ENCODE peak calls at places on chromosomes 5 and 9, in six cellular contexts. One of them, this sample, is unnamed.

GRCh38 chr5:111735829-111736228 is 21.2 kb downstream of the NREP start:
- DNase-seq in stomach: no peak
- DNase-seq in spleen: no peak
- DNase-seq in HCT116: no peak
- DNase-seq in body of pancreas: no peak
- DNase-seq in gastrocnemius medialis: peak; percentile 70
- DNase-seq in this sample: peak; percentile 23

GRCh38 chr5:172133359-172134029 is 54.5 kb downstream of the STK10 start:
- DNase-seq in stomach: no peak
- DNase-seq in spleen: peak; percentile 84
- DNase-seq in HCT116: no peak
- DNase-seq in body of pancreas: no peak
- DNase-seq in gastrocnemius medialis: no peak
- DNase-seq in this sample: peak; percentile 14

GRCh38 chr9:107367727-107368502 is 84.8 kb downstream of the RAD23B start:
- DNase-seq in stomach: no peak
- DNase-seq in spleen: no peak
- DNase-seq in HCT116: no peak
- DNase-seq in body of pancreas: no peak
- DNase-seq in gastrocnemius medialis: no peak
- DNase-seq in this sample: no peak

GRCh38 chr5:93428868-93429267 is 152.2 kb downstream of the NR2F1-AS1 start:
- DNase-seq in stomach: no peak
- DNase-seq in spleen: no peak
- DNase-seq in HCT116: no peak
- DNase-seq in body of pancreas: no peak
- DNase-seq in gastrocnemius medialis: no peak
- DNase-seq in this sample: no peak

GRCh38 chr5:132815454-132815853 is 2.4 kb downstream of the SOWAHA start:
- DNase-seq in stomach: no peak
- DNase-seq in spleen: no peak
- DNase-seq in HCT116: no peak
- DNase-seq in body of pancreas: no peak
- DNase-seq in gastrocnemius medialis: no peak
- DNase-seq in this sample: no peak

GRCh38 chr5:131211669-131212068 is 40.9 kb downstream of the LYRM7 start:
- DNase-seq in stomach: no peak
- DNase-seq in spleen: no peak
- DNase-seq in HCT116: no peak
- DNase-seq in body of pancreas: no peak
- DNase-seq in gastrocnemius medialis: no peak
- DNase-seq in this sample: no peak

GRCh38 chr9:68932458-68932857 is 81.5 kb downstream of the PRKACG start:
- DNase-seq in stomach: no peak
- DNase-seq in spleen: no peak
- DNase-seq in HCT116: no peak
- DNase-seq in body of pancreas: no peak
- DNase-seq in gastrocnemius medialis: no peak
- DNase-seq in this sample: no peak

GRCh38 chr5:150641826-150642566 is 1.5 kb downstream of the SYNPO start:
- DNase-seq in stomach: no peak
- DNase-seq in spleen: no peak
- DNase-seq in HCT116: no peak
- DNase-seq in body of pancreas: no peak
- DNase-seq in gastrocnemius medialis: no peak
- DNase-seq in this sample: no peak

GRCh38 chr5:126462239-126463014 is 39.2 kb downstream of the GRAMD2B start:
- DNase-seq in stomach: no peak
- DNase-seq in spleen: no peak
- DNase-seq in HCT116: no peak
- DNase-seq in body of pancreas: no peak
- DNase-seq in gastrocnemius medialis: no peak
- DNase-seq in this sample: no peak

GRCh38 chr9:112755059-112755458 is 4.5 kb downstream of the SNX30 start:
- DNase-seq in stomach: no peak
- DNase-seq in spleen: no peak
- DNase-seq in HCT116: no peak
- DNase-seq in body of pancreas: no peak
- DNase-seq in gastrocnemius medialis: no peak
- DNase-seq in this sample: no peak

GRCh38 chr9:23492126-23493002 is 333.7 kb downstream of the ELAVL2 start:
- DNase-seq in stomach: no peak
- DNase-seq in spleen: no peak
- DNase-seq in HCT116: no peak
- DNase-seq in body of pancreas: no peak
- DNase-seq in gastrocnemius medialis: no peak
- DNase-seq in this sample: peak; percentile 6

GRCh38 chr9:97307091-97307490 is 368 bp upstream of the CCDC180 start:
- DNase-seq in stomach: peak; percentile 68
- DNase-seq in spleen: peak; percentile 85
- DNase-seq in HCT116: no peak
- DNase-seq in body of pancreas: peak; percentile 85
- DNase-seq in gastrocnemius medialis: peak; percentile 22
- DNase-seq in this sample: peak; percentile 84

GRCh38 chr9:37290881-37291485 is 131.5 kb upstream of the GRHPR start:
- DNase-seq in stomach: no peak
- DNase-seq in spleen: no peak
- DNase-seq in HCT116: peak; percentile 21
- DNase-seq in body of pancreas: no peak
- DNase-seq in gastrocnemius medialis: no peak
- DNase-seq in this sample: peak; percentile 79

GRCh38 chr5:56310711-56311204 is 77.6 kb upstream of the ANKRD55 start:
- DNase-seq in stomach: no peak
- DNase-seq in spleen: no peak
- DNase-seq in HCT116: no peak
- DNase-seq in body of pancreas: no peak
- DNase-seq in gastrocnemius medialis: no peak
- DNase-seq in this sample: peak; percentile 93

GRCh38 chr5:76371955-76372319 is 31.1 kb upstream of the IQGAP2 start:
- DNase-seq in stomach: no peak
- DNase-seq in spleen: no peak
- DNase-seq in HCT116: no peak
- DNase-seq in body of pancreas: peak; percentile 67
- DNase-seq in gastrocnemius medialis: no peak
- DNase-seq in this sample: no peak

GRCh38 chr5:139649082-139649991 is 1.2 kb downstream of the CXXC5 start:
- DNase-seq in stomach: no peak
- DNase-seq in spleen: peak; percentile 88
- DNase-seq in HCT116: no peak
- DNase-seq in body of pancreas: peak; percentile 35
- DNase-seq in gastrocnemius medialis: no peak
- DNase-seq in this sample: peak; percentile 64

GRCh38 chr5:139646912-139647391 is 1.2 kb upstream of the CXXC5 start:
- DNase-seq in stomach: no peak
- DNase-seq in spleen: peak; percentile 84
- DNase-seq in HCT116: no peak
- DNase-seq in body of pancreas: peak; percentile 35
- DNase-seq in gastrocnemius medialis: no peak
- DNase-seq in this sample: peak; percentile 69

GRCh38 chr5:139650031-139650688 is 2.0 kb downstream of the CXXC5 start:
- DNase-seq in stomach: peak; percentile 56
- DNase-seq in spleen: peak; percentile 88
- DNase-seq in HCT116: no peak
- DNase-seq in body of pancreas: peak; percentile 53
- DNase-seq in gastrocnemius medialis: no peak
- DNase-seq in this sample: peak; percentile 66

GRCh38 chr5:139647406-139648204 is 544 bp upstream of the CXXC5 start:
- DNase-seq in stomach: no peak
- DNase-seq in spleen: no peak
- DNase-seq in HCT116: no peak
- DNase-seq in body of pancreas: peak; percentile 22
- DNase-seq in gastrocnemius medialis: no peak
- DNase-seq in this sample: peak; percentile 56

DNA sequence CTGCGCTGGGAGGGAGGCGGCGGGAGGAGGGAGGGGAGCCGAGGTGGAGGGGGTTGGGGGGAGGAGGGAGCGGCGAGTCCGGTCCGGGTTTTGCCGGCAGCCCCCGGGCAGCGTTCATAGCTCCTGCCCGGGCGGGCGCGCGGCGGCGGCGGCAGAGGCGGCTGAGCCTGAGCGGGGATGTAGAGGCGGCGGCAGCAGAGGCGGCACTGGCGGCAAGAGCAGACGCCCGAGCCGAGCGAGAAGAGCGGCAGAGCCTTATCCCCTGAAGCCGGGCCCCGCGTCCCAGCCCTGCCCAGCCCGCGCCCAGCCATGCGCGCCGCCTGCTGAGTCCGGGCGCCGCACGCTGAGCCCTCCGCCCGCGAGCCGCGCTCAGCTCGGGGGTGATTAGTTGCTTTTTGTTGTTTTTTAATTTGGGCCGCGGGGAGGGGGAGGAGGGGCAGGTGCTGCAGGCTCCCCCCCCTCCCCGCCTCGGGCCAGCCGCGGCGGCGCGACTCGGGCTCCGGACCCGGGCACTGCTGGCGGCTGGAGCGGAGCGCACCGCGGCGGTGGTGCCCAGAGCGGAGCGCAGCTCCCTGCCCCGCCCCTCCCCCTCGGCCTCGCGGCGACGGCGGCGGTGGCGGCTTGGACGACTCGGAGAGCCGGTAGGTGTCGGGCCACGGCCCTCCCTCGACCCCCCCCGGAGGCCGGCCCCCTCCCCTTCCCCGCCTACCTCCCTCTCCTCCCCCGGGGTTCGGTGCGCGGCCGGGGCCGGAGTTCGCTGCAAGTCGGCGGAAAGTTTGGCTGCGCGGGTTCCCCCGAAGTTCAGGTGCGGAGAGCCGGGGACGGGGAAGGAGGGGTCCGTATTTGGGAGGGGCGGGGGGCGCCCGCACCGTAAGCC is at the start of gene CXXC5:
- DNase-seq in stomach: peak; percentile 87
- DNase-seq in spleen: peak; percentile 94
- DNase-seq in HCT116: no peak
- DNase-seq in body of pancreas: peak; percentile 91
- DNase-seq in gastrocnemius medialis: peak; percentile 71
- DNase-seq in this sample: peak; percentile 92
- TF ChIP-seq POLR2A in stomach: no peak
- TF ChIP-seq POLR2A in spleen: no peak
- TF ChIP-seq POLR2A in HCT116: no peak
- TF ChIP-seq POLR2A in body of pancreas: peak; percentile 90
- TF ChIP-seq POLR2A in gastrocnemius medialis: peak; percentile 94
- TF ChIP-seq POLR2A in this sample: peak; percentile 69

GRCh38 chr5:2550479-2550878 is 201.0 kb downstream of the IRX2 start:
- DNase-seq in stomach: no peak
- DNase-seq in spleen: no peak
- DNase-seq in HCT116: no peak
- DNase-seq in body of pancreas: no peak
- DNase-seq in gastrocnemius medialis: no peak
- DNase-seq in this sample: no peak

GRCh38 chr5:2553611-2554010 is 197.9 kb downstream of the IRX2 start:
- DNase-seq in stomach: no peak
- DNase-seq in spleen: no peak
- DNase-seq in HCT116: no peak
- DNase-seq in body of pancreas: no peak
- DNase-seq in gastrocnemius medialis: no peak
- DNase-seq in this sample: no peak

GRCh38 chr5:2546983-2547382 is 204.5 kb downstream of the IRX2 start:
- DNase-seq in stomach: no peak
- DNase-seq in spleen: no peak
- DNase-seq in HCT116: no peak
- DNase-seq in body of pancreas: no peak
- DNase-seq in gastrocnemius medialis: no peak
- DNase-seq in this sample: no peak

GRCh38 chr5:2549902-2550301 is 201.6 kb downstream of the IRX2 start:
- DNase-seq in stomach: no peak
- DNase-seq in spleen: no peak
- DNase-seq in HCT116: no peak
- DNase-seq in body of pancreas: no peak
- DNase-seq in gastrocnemius medialis: no peak
- DNase-seq in this sample: no peak

GRCh38 chr5:2549354-2549753 is 202.1 kb downstream of the IRX2 start:
- DNase-seq in stomach: no peak
- DNase-seq in spleen: no peak
- DNase-seq in HCT116: no peak
- DNase-seq in body of pancreas: no peak
- DNase-seq in gastrocnemius medialis: no peak
- DNase-seq in this sample: no peak
- TF ChIP-seq POLR2A in stomach: no peak
- TF ChIP-seq POLR2A in spleen: no peak
- TF ChIP-seq POLR2A in HCT116: no peak
- TF ChIP-seq POLR2A in body of pancreas: no peak
- TF ChIP-seq POLR2A in gastrocnemius medialis: no peak
- TF ChIP-seq POLR2A in this sample: no peak

DNA sequence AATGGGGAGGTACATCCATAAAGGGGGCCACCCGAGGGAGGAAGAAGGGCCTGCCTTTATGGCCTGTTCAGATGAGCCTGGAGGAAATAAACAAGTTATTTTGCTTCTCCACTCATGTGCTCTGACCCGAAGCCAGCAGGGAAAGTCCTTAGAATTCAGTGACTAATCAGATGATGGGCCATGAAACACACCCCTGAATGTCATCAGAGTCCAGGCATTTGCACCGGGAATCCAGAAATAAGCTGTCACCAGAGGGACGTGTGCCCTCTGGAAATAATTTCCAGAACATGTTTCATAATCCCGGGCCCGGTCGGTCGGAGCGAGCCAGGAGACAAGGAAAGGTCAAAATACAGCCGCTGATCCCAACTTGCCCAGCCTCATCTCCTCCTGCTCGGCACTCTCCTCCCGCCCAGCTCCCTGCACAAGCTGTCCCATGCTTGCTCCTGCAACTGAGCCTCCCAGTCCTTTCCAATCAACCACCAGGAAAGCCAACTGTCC is 73.6 kb upstream of the ZNF622 start:
- DNase-seq in stomach: peak; percentile 29
- DNase-seq in spleen: no peak
- DNase-seq in HCT116: no peak
- DNase-seq in body of pancreas: peak; percentile 74
- DNase-seq in gastrocnemius medialis: peak; percentile 96
- DNase-seq in this sample: no peak
- TF ChIP-seq POLR2A in stomach: no peak
- TF ChIP-seq POLR2A in spleen: no peak
- TF ChIP-seq POLR2A in HCT116: no peak
- TF ChIP-seq POLR2A in body of pancreas: no peak
- TF ChIP-seq POLR2A in gastrocnemius medialis: peak; percentile 67
- TF ChIP-seq POLR2A in this sample: no peak

DNA sequence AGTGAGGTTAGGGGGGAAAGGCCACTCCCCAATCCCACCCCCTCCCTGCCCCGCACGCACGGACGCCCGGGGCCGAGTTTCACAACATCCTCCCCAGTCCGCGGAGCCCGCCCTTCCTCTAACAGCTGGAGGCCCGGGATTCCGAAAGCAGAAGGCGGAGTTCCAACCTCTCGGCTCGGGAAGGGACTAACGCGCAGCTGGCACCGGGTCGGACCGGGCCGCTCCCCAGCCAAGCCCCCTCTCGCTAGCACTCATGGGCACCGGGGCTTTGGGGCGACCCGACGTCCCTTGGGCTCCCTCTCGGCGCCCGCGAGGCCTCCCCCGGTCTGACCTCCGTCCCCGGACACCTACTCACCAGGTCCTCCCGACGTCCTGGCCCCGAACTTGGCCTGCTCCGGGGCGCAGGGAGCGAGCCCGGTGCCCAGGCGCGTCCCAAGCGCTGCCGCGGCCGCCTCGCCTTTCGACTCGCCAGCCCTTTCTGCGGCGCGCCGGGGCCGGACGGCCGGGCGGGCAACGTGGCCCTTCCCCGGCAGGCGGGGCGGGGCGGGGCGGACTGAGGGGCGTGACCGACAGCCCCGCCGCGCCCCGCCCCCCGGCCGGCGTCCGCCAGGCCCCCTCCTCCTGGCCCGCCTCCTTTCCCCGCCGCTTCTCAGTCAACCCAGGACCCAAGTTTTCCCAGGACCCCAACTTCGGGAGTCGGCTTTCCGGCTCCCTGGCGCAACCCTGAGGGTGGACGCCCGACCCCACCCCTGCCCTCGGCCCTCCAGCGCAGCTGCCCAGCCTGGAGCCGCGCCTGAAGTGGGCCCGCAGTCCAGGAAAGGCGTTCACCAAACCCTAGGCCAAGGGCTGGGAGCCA is at the start of gene MGAT1:
- DNase-seq in stomach: peak; percentile 86
- DNase-seq in spleen: peak; percentile 97
- DNase-seq in HCT116: no peak
- DNase-seq in body of pancreas: peak; percentile 85
- DNase-seq in gastrocnemius medialis: peak; percentile 81
- DNase-seq in this sample: peak; percentile 90
- TF ChIP-seq POLR2A in stomach: no peak
- TF ChIP-seq POLR2A in spleen: peak; percentile 9
- TF ChIP-seq POLR2A in HCT116: peak; percentile 88
- TF ChIP-seq POLR2A in body of pancreas: peak; percentile 91
- TF ChIP-seq POLR2A in gastrocnemius medialis: peak; percentile 95
- TF ChIP-seq POLR2A in this sample: peak; percentile 73

This sample was measured in erythroblast.